ENCODE peak calls at places on chromosomes 1 and 21, in five cellular contexts. A is H9, G is IMR-90, Q is mesendoderm, V is neuronal stem cell. N is an unnamed sample.

GRCh38 chr1:71414229-71414628 is 333.4 kb upstream of the ZRANB2 start:
- DNase-seq in G (peak; percentile 8), Q (no peak), A (no peak), V (no peak), N (no peak)

GRCh38 chr1:165828103-165828558 is 717 bp downstream of the UCK2 start:
- DNase-seq in A (peak; percentile 33), Q (peak; percentile 60), G (peak; percentile 30), V (peak; percentile 36), N (peak; percentile 51)

GRCh38 chr1:161200421-161200991 is 1.7 kb upstream of the ADAMTS4 start:
- DNase-seq in G (no peak), A (peak; percentile 50), V (no peak), Q (no peak), N (no peak)

GRCh38 chr1:9198538-9199361 is 35.8 kb upstream of the H6PD start:
- DNase-seq in V (peak; percentile 64), Q (peak; percentile 80), G (peak; percentile 51), A (peak; percentile 83), N (peak; percentile 78)

GRCh38 chr1:202835548-202836072 is 24.9 kb downstream of the PCAT6 start:
- DNase-seq in Q (peak; percentile 23), A (no peak), G (no peak), V (no peak), N (no peak)

GRCh38 chr1:63955746-63956145 is 181.9 kb downstream of the ROR1 start:
- DNase-seq in A (no peak), G (peak; percentile 22), V (no peak), Q (no peak), N (no peak)

GRCh38 chr1:62286778-62287224 is 32.4 kb downstream of the KANK4 start:
- DNase-seq in Q (peak; percentile 91), V (no peak), A (peak; percentile 72), G (no peak), N (no peak)

GRCh38 chr1:159891275-159892157 is 8.4 kb downstream of the CFAP45 start:
- DNase-seq in V (peak; percentile 48), A (peak; percentile 87), G (peak; percentile 91), Q (peak; percentile 90), N (peak; percentile 90)

GRCh38 chr1:33436557-33437296 is 5.8 kb upstream of the PHC2 start:
- DNase-seq in A (no peak), Q (no peak), V (no peak), G (peak; percentile 28), N (peak; percentile 46)
- H3K27ac ChIP-seq in A (no peak overlapping the region), Q (no peak overlapping the region), V (no peak overlapping the region), G (no peak overlapping the region), N (peak overlapping the region; percentile 28)

GRCh38 chr1:183032122-183032921 is 9.1 kb downstream of the LAMC1 start:
- DNase-seq in Q (peak; percentile 50), A (no peak), V (no peak), G (no peak), N (peak; percentile 56)

GRCh38 chr1:183029591-183030000 is 6.4 kb downstream of the LAMC1 start:
- DNase-seq in A (no peak), G (peak; percentile 77), V (no peak), Q (peak; percentile 73), N (peak; percentile 72)

GRCh38 chr1:183034682-183035081 is 11.5 kb downstream of the LAMC1 start:
- DNase-seq in A (no peak), G (no peak), V (no peak), Q (no peak), N (no peak)

GRCh38 chr1:183030053-183030452 is 6.8 kb downstream of the LAMC1 start:
- DNase-seq in G (no peak), Q (no peak), V (no peak), A (no peak), N (peak; percentile 76)

GRCh38 chr1:183033205-183033604 is 10.0 kb downstream of the LAMC1 start:
- DNase-seq in Q (no peak), A (no peak), G (no peak), V (no peak), N (no peak)
- H2BK15ac ChIP-seq in Q (peak overlapping the region; percentile 98), A (no peak overlapping the region), G (no peak overlapping the region), V (no peak overlapping the region), N (no peak overlapping the region)

DNA sequence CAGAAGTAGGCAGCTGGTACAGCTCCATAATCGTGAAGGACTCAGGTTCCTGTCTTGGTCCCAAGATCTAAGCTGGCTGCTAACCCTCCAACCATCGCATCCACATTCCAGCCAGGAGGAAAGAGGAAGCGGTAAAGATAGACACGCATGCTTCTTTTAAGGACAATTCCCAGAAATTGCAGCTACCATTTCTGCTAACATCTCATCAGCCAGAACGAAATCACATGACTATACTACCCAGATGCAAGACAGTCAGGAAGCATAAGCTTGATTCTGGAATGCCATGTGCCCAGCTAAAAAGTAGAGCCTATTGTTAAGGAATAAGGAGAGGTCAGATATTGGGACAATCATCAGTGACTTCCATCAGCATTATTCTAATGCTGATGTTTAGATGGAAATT is 110.4 kb downstream of the EPHB2 start:
- DNase-seq in G (no peak), A (no peak), Q (no peak), V (no peak), N (no peak)
- H3K27ac ChIP-seq in G (no peak overlapping the region), A (no peak overlapping the region), Q (no peak overlapping the region), V (no peak overlapping the region), N (no peak overlapping the region)

GRCh38 chr1:201172336-201172735 is 18.1 kb upstream of the TMEM9 start:
- DNase-seq in Q (peak; percentile 45), A (no peak), V (no peak), G (no peak), N (no peak)

GRCh38 chr1:201170533-201171062 is 16.3 kb upstream of the TMEM9 start:
- DNase-seq in V (peak; percentile 74), A (peak; percentile 92), Q (peak; percentile 94), G (peak; percentile 80), N (peak; percentile 95)

GRCh38 chr1:201171063-201172036 is 17.1 kb upstream of the TMEM9 start:
- DNase-seq in Q (peak; percentile 81), V (no peak), G (peak; percentile 46), A (peak; percentile 62), N (peak; percentile 82)

GRCh38 chr1:201173736-201174135 is 16.9 kb upstream of the IGFN1 start:
- DNase-seq in A (no peak), G (no peak), Q (no peak), V (no peak), N (no peak)

GRCh38 chr1:201172999-201173610 is 17.5 kb upstream of the IGFN1 start:
- DNase-seq in V (no peak), G (peak; percentile 54), A (no peak), Q (no peak), N (peak; percentile 22)
- H2BK15ac ChIP-seq in V (no peak overlapping the region), G (no peak overlapping the region), A (no peak overlapping the region), Q (no peak overlapping the region), N (no peak overlapping the region)

DNA sequence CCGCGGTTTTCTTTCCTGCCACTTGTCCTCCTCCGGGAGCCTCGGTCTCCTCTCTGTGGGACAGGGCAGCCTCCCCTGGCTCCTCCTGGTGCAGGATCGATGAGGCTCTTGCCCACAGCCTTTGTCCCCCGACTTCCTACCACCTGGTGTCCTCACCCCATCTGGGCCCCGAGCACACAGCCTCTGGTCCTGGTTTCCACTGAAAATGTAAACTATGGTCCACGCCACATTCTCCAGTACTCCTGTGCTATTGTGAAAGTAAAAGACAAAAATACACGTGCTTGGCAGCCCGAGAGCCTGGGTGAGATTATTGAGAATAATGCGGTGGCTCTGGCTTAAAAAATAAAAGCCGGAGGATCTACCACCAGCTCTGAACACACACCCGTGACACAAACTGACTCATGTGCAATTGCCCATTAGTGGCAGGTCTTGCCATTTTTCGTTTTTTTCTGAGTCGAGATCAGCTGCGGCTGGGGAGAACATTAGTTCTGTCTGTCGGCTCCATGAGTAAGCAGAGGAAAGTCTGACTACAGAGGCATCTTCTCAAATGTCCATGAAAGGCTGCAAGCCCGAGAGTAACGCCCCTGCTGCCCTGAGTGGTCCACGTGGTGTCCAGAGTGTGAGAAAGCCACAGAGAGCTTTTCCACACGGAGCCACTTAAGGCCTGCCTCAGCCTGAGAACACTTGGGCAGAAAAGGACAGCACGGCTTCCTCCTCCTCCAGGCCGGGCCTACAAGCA is 5.7 kb upstream of the COL6A2 start:
- DNase-seq in A (no peak), G (peak; percentile 99), Q (no peak), V (no peak), N (peak; percentile 98)
- H3K27ac ChIP-seq in A (no peak overlapping the region), G (peak overlapping the region; percentile 92), Q (no peak overlapping the region), V (no peak overlapping the region), N (no peak overlapping the region)

GRCh38 chr1:181153634-181153961 is 65.1 kb downstream of the IER5 start:
- DNase-seq in Q (no peak), A (no peak), V (no peak), G (no peak), N (no peak)

GRCh38 chr1:181151378-181152326 is 63.2 kb downstream of the IER5 start:
- DNase-seq in G (peak; percentile 51), Q (peak; percentile 73), A (no peak), V (no peak), N (peak; percentile 75)

GRCh38 chr1:181155339-181155738 is 66.8 kb downstream of the IER5 start:
- DNase-seq in Q (no peak), A (no peak), G (peak; percentile 24), V (no peak), N (no peak)

GRCh38 chr1:181150842-181151241 is 62.3 kb downstream of the IER5 start:
- DNase-seq in G (no peak), V (no peak), Q (no peak), A (no peak), N (no peak)

DNA sequence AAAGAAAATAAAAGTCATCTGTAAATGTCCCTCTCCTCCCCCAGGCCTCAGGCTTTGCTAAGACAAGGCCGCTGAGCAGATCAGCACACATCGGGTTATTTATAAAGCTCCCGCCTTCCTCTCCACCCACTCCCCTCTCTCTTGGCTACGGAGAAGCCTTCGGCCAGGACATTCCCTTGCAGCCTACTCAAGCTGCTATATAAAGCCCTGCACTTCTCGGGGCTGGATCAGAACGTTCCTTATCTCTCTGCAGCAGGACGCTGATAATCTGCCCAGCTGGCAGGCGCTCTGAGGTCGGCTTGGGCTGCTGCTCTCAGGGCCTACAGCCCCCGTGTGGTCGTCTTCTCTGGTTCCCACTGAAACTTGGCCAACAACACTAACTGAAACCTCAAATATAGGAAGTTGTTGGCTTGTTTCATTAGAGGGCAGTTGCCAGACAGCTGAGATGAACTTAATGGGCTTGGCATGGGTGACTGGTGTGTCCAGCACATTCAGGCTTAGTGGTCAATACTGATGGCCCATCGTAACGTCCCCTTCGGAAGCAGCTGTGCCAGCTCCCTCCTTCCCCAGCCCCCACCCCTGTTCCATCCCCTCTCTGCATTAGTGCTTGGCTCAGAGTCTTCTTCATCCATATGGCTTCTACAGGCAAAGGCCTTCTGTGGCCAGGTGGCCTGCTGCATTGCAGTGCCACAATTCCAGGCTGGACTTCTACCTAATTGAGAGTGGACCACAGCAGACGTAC is 64.6 kb downstream of the IER5 start:
- DNase-seq in Q (peak; percentile 97), A (no peak), V (no peak), G (peak; percentile 94), N (peak; percentile 76)
- H2BK15ac ChIP-seq in Q (no peak overlapping the region), A (no peak overlapping the region), V (no peak overlapping the region), G (peak overlapping the region; percentile 80), N (no peak overlapping the region)

GRCh38 chr21:37224861-37225260 is 42.3 kb downstream of the VPS26C start:
- DNase-seq in A (no peak), V (no peak), Q (no peak), G (no peak), N (no peak)

GRCh38 chr21:37227071-37228002 is 39.8 kb downstream of the VPS26C start:
- DNase-seq in Q (no peak), G (no peak), V (no peak), A (no peak), N (no peak)

GRCh38 chr21:37226356-37226920 is 40.7 kb downstream of the VPS26C start:
- DNase-seq in G (no peak), V (no peak), Q (no peak), A (no peak), N (no peak)

GRCh38 chr21:37223804-37224345 is 43.3 kb downstream of the VPS26C start:
- DNase-seq in Q (no peak), G (no peak), A (no peak), V (no peak), N (no peak)

GRCh38 chr21:37225440-37225839 is 41.7 kb downstream of the VPS26C start:
- DNase-seq in A (no peak), V (no peak), Q (no peak), G (no peak), N (no peak)
- H3K27ac ChIP-seq in A (no peak overlapping the region), V (no peak overlapping the region), Q (no peak overlapping the region), G (no peak overlapping the region), N (no peak overlapping the region)